ENCODE peak calls at places on chromosomes 5 and 9, in four cellular contexts. X, V, C and E are unnamed samples.

GRCh38 chr5:153676821-153677220 is 186.4 kb downstream of the GRIA1 start:
- DNase-seq in V (no peak), X (no peak), C (no peak), E (no peak)

GRCh38 chr5:35803221-35803651 is 53.5 kb upstream of the IL7R start:
- DNase-seq in C (no peak), V (no peak), X (no peak), E (no peak)

GRCh38 chr5:36605241-36605640 is 1.2 kb upstream of the SLC1A3 start:
- DNase-seq in X (no peak), C (no peak), V (no peak), E (no peak)

GRCh38 chr9:133303266-133304157 is 28.5 kb upstream of the ABO start:
- DNase-seq in C (no peak), X (no peak), V (no peak), E (no peak)

GRCh38 chr9:136228107-136228875 is 17.3 kb downstream of the QSOX2 start:
- DNase-seq in X (peak; percentile 68), C (peak; percentile 69), V (peak; percentile 13), E (peak; percentile 31)

GRCh38 chr9:134396825-134397224 is 70.6 kb downstream of the RXRA start:
- DNase-seq in V (no peak), C (no peak), X (no peak), E (peak; percentile 50)

GRCh38 chr5:178301641-178302040 is 69.0 kb upstream of the PHYKPL start:
- DNase-seq in V (no peak), C (no peak), X (no peak), E (no peak)

GRCh38 chr9:122346478-122347347 is 24.1 kb upstream of the PTGS1 start:
- DNase-seq in C (no peak), X (no peak), V (peak; percentile 7), E (no peak)

GRCh38 chr5:120769291-120769872 is 305.3 kb downstream of the PRR16 start:
- DNase-seq in C (no peak), X (no peak), V (no peak), E (no peak)

GRCh38 chr9:65432051-65432450 is 147.0 kb upstream of the FOXD4L5 start:
- DNase-seq in V (no peak), X (no peak), C (no peak), E (no peak)

GRCh38 chr5:83142526-83142925 is 65.2 kb downstream of the XRCC4 start:
- DNase-seq in X (no peak), V (no peak), C (no peak), E (no peak)

GRCh38 chr9:124758691-124759090 is 12.4 kb downstream of the NR6A1 start:
- DNase-seq in X (no peak), C (no peak), V (no peak), E (no peak)

GRCh38 chr9:136454026-136454796 is 14.6 kb upstream of the INPP5E start:
- DNase-seq in C (no peak), V (no peak), X (no peak), E (no peak)

GRCh38 chr5:113264061-113264460 is 170.7 kb downstream of the TSSK1B start:
- DNase-seq in V (no peak), X (no peak), C (no peak), E (no peak)

GRCh38 chr5:1526151-1526631 is 2.4 kb upstream of the LPCAT1 start:
- DNase-seq in V (no peak), X (no peak), C (no peak), E (no peak)

GRCh38 chr9:136052991-136053756 is 41.9 kb downstream of the NACC2 start:
- DNase-seq in X (no peak), C (no peak), V (peak; percentile 14), E (peak; percentile 32)

GRCh38 chr9:469672-470040 is 255.0 kb downstream of the DOCK8 start:
- DNase-seq in C (no peak), X (no peak), V (no peak), E (no peak)

GRCh38 chr9:29203216-29203930 is 1630.1 kb upstream of the C9orf72 start:
- DNase-seq in V (no peak), X (no peak), C (no peak), E (no peak)

GRCh38 chr5:127833999-127834953 is 131.1 kb downstream of the CCDC192 start:
- DNase-seq in V (no peak), C (no peak), X (peak; percentile 40), E (peak; percentile 67)

GRCh38 chr5:178778919-178779318 is 48.5 kb upstream of the ZNF354A start:
- DNase-seq in X (no peak), V (peak; percentile 71), C (no peak), E (no peak)

GRCh38 chr9:20479419-20480155 is 142.7 kb downstream of the MLLT3 start:
- DNase-seq in X (no peak), C (no peak), V (no peak), E (peak; percentile 21)

GRCh38 chr5:116442095-116442534 is 132.5 kb downstream of the SEMA6A start:
- DNase-seq in C (no peak), X (no peak), V (no peak), E (no peak)

GRCh38 chr9:98873535-98874432 is 66.3 kb downstream of the GALNT12 start:
- DNase-seq in C (no peak), X (no peak), V (no peak), E (no peak)

GRCh38 chr9:134243778-134244467 is 79.6 kb upstream of the RNU6ATAC start:
- DNase-seq in V (no peak), C (no peak), X (no peak), E (peak; percentile 90)

GRCh38 chr9:109088221-109088620 is 31.5 kb downstream of the TMEM245 start:
- DNase-seq in X (no peak), V (no peak), C (no peak), E (no peak)

GRCh38 chr9:133916159-133916541 is 76.0 kb downstream of the VAV2 start:
- DNase-seq in V (no peak), X (no peak), C (no peak), E (no peak)

GRCh38 chr5:1437876-1438559 is 7.2 kb downstream of the SLC6A3 start:
- DNase-seq in X (no peak), C (no peak), V (no peak), E (no peak)

GRCh38 chr9:129489838-129490582 is 130.9 kb downstream of the C9orf50 start:
- DNase-seq in C (no peak), X (peak; percentile 68), V (no peak), E (no peak)

GRCh38 chr9:126915281-126915816 is 767 bp downstream of the RALGPS1 start:
- DNase-seq in X (no peak), C (peak; percentile 19), V (no peak), E (peak; percentile 6)

GRCh38 chr9:130993303-130994030 is 15.5 kb upstream of the LAMC3 start:
- DNase-seq in C (no peak), V (no peak), X (no peak), E (no peak)

GRCh38 chr9:134707031-134707680 is 65.6 kb downstream of the COL5A1 start:
- DNase-seq in X (no peak), V (peak; percentile 7), C (no peak), E (no peak)

GRCh38 chr9:124038239-124038638 is 26.7 kb downstream of the LHX2 start:
- DNase-seq in V (no peak), C (no peak), X (no peak), E (no peak)

GRCh38 chr5:16178745-16179372 is 732 bp downstream of the MARCHF11 start:
- DNase-seq in C (no peak), V (peak; percentile 4), X (no peak), E (peak; percentile 28)

GRCh38 chr5:1727571-1727970 is 72.1 kb downstream of the MRPL36 start:
- DNase-seq in X (no peak), V (no peak), C (no peak), E (no peak)

GRCh38 chr9:85944672-85945071 is 3.7 kb downstream of the NAA35 start:
- DNase-seq in X (no peak), C (no peak), V (no peak), E (peak; percentile 40)

GRCh38 chr5:151745071-151745705 is 13.2 kb downstream of the ATOX1 start:
- DNase-seq in C (peak; percentile 98), V (no peak), X (no peak), E (no peak)

GRCh38 chr5:76431336-76431735 is 28.3 kb downstream of the IQGAP2 start:
- DNase-seq in V (no peak), C (no peak), X (no peak), E (no peak)
- TF ChIP-seq MAX in V (no peak), C (no peak), X (no peak), E (no peak)

DNA sequence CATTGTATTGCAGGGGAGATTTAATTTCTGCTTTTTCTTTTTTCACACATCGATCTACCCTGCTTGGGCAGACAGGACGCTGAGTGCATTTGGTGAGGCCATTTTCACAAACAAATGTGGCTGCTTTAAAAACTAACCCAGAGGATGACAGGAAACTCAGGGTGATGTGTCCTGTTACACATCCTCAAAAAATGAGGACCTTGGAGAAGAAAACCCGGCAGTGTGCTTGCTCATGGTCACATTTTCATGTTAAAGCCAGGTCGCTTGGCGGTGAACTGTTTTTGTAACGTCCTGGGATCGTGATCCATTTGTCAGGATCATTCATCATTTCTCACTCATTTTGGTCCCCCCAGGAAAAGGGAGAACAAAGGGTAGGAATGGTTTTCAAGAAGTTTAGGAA is 478.3 kb upstream of the ADAMTS16 start:
- DNase-seq in C (no peak), X (no peak), V (no peak), E (no peak)
- H3K4me3 ChIP-seq in C (no peak overlapping the region), X (no peak overlapping the region), V (no peak overlapping the region), E (no peak overlapping the region)

GRCh38 chr9:114988962-114989599 is 58.7 kb upstream of the TNFSF8 start:
- DNase-seq in X (no peak), C (no peak), V (no peak), E (peak; percentile 90)
- TF ChIP-seq MAX in X (no peak), C (no peak), V (no peak), E (peak; percentile 27)

GRCh38 chr9:6645153-6646027 is at the start of gene GLDC:
- DNase-seq in V (peak; percentile 90), C (peak; percentile 79), X (peak; percentile 91), E (no peak)
- H3K4me3 ChIP-seq in V (peak within 1 kb of the TSS; percentile 96), C (peak within 1 kb of the TSS; percentile 80), X (peak within 1 kb of the TSS; percentile 80), E (no peak within 1 kb of the TSS)

GRCh38 chr5:167993771-167994170 is 297.7 kb upstream of the WWC1 start:
- DNase-seq in X (no peak), V (no peak), C (no peak), E (no peak)
- TF ChIP-seq MAX in X (no peak), V (no peak), C (no peak), E (no peak)

GRCh38 chr5:3684118-3684517 is 88.5 kb downstream of the IRX1 start:
- DNase-seq in X (no peak), V (no peak), C (no peak), E (no peak)
- H3K4me3 ChIP-seq in X (no peak overlapping the region), V (no peak overlapping the region), C (no peak overlapping the region), E (no peak overlapping the region)

GRCh38 chr5:154829589-154830218 is 20.7 kb downstream of the FAXDC2 start:
- DNase-seq in V (no peak), C (peak; percentile 85), X (peak; percentile 50), E (no peak)
- TF ChIP-seq MAX in V (no peak), C (peak; percentile 80), X (no peak), E (no peak)